ENCODE peak calls at places on chromosome 4, in five cellular contexts. U is astrocyte, A is fibroblast of lung, K is HFF-Myc, L is astrocyte of the cerebellum. Q is an unnamed sample.

GRCh38 chr4:87033902-87034301 is 99.1 kb downstream of the AFF1 start:
- DNase-seq in L (no peak), K (no peak), U (no peak), A (no peak), Q (no peak)

GRCh38 chr4:159175989-159176375 is 73.1 kb downstream of the RAPGEF2 start:
- DNase-seq in L (no peak), A (no peak), K (no peak), U (no peak), Q (no peak)

GRCh38 chr4:4762909-4763814 is 96.3 kb upstream of the MSX1 start:
- DNase-seq in U (peak), A (peak), K (peak), L (peak), Q (peak)

GRCh38 chr4:129428454-129428853 is 332.5 kb downstream of the C4orf33 start:
- DNase-seq in K (no peak), L (no peak), A (no peak), U (no peak), Q (no peak)

GRCh38 chr4:147824316-147824715 is 92.4 kb downstream of the ARHGAP10 start:
- DNase-seq in U (no peak), A (no peak), K (no peak), L (no peak), Q (no peak)

GRCh38 chr4:8028884-8029568 is 89.4 kb upstream of the AFAP1 start:
- DNase-seq in L (no peak), A (no peak), U (no peak), K (no peak), Q (no peak)

GRCh38 chr4:2867758-2868491 is 24.3 kb downstream of the ADD1 start:
- DNase-seq in A (peak), L (no peak), K (no peak), U (no peak), Q (peak)

GRCh38 chr4:80566203-80566872 is 230.8 kb downstream of the CFAP299 start:
- DNase-seq in K (no peak), U (no peak), L (no peak), A (no peak), Q (no peak)

GRCh38 chr4:38818441-38818976 is 13.9 kb upstream of the TLR1 start:
- DNase-seq in U (no peak), L (no peak), K (no peak), A (no peak), Q (no peak)

GRCh38 chr4:185204238-185204910 is 574 bp upstream of the CFAP97 start:
- DNase-seq in K (no peak), L (no peak), A (no peak), U (no peak), Q (no peak)

GRCh38 chr4:124445071-124445470 is 267.5 kb downstream of the ANKRD50 start:
- DNase-seq in A (no peak), L (no peak), K (no peak), U (no peak), Q (no peak)

GRCh38 chr4:81592698-81593097 is 121.0 kb upstream of the RASGEF1B start:
- DNase-seq in A (no peak), K (no peak), U (no peak), L (no peak), Q (no peak)

GRCh38 chr4:21949073-21949457 is 493 bp upstream of the KCNIP4 start:
- DNase-seq in A (peak), L (no peak), U (no peak), K (no peak), Q (peak)

GRCh38 chr4:6364581-6364980 is 94.9 kb downstream of the WFS1 start:
- DNase-seq in A (no peak), L (no peak), U (no peak), K (no peak), Q (no peak)

GRCh38 chr4:86942185-86942666 is 7.4 kb downstream of the AFF1 start:
- DNase-seq in A (peak), K (no peak), U (peak), L (no peak), Q (peak)

GRCh38 chr4:154528866-154529265 is 21.3 kb downstream of the PLRG1 start:
- DNase-seq in U (no peak), L (no peak), K (no peak), A (peak), Q (peak)

GRCh38 chr4:82745173-82745842 is 53.3 kb downstream of the SCD5 start:
- DNase-seq in A (peak), K (no peak), U (peak), L (peak), Q (no peak)

GRCh38 chr4:105657117-105657765 is 51.2 kb downstream of the INTS12 start:
- DNase-seq in L (peak), U (peak), K (no peak), A (peak), Q (peak)

GRCh38 chr4:8084031-8084660 is 74.5 kb downstream of the ABLIM2 start:
- DNase-seq in K (no peak), A (no peak), U (no peak), L (no peak), Q (no peak)

GRCh38 chr4:172007889-172008288 is 194.7 kb downstream of the GALNTL6 start:
- DNase-seq in U (no peak), L (no peak), K (no peak), A (no peak), Q (no peak)

GRCh38 chr4:6324999-6325790 is 55.5 kb downstream of the WFS1 start:
- DNase-seq in A (peak), L (no peak), K (no peak), U (peak), Q (no peak)

GRCh38 chr4:11428701-11429571 is at the start of gene HS3ST1:
- DNase-seq in L (no peak), A (peak), K (no peak), U (peak), Q (peak)

GRCh38 chr4:8394806-8395205 is 45.7 kb downstream of the ACOX3 start:
- DNase-seq in K (no peak), L (no peak), U (no peak), A (no peak), Q (no peak)

GRCh38 chr4:187396106-187396505 is 599.5 kb upstream of the ZFP42 start:
- DNase-seq in L (no peak), A (no peak), K (no peak), U (no peak), Q (no peak)

GRCh38 chr4:13178621-13179020 is 305.5 kb downstream of the RAB28 start:
- DNase-seq in U (no peak), A (no peak), L (no peak), K (no peak), Q (no peak)

GRCh38 chr4:80154547-80154933 is 42.8 kb upstream of the PRDM8 start:
- DNase-seq in K (no peak), U (no peak), L (no peak), A (no peak), Q (no peak)

GRCh38 chr4:158172558-158173258 is at the start of gene GASK1B:
- DNase-seq in L (peak), A (peak), U (peak), K (peak), Q (peak)

GRCh38 chr4:8876982-8877779 is 5.5 kb upstream of the HMX1 start:
- DNase-seq in A (no peak), U (no peak), L (no peak), K (no peak), Q (no peak)

GRCh38 chr4:138736362-138736761 is 279.2 kb upstream of the NOCT start:
- DNase-seq in K (no peak), U (peak), A (peak), L (peak), Q (peak)

GRCh38 chr4:183342541-183343533 is 20.6 kb upstream of the CLDN24 start:
- DNase-seq in A (no peak), K (no peak), L (no peak), U (no peak), Q (no peak)

GRCh38 chr4:14853186-14853946 is 148.9 kb upstream of the CPEB2 start:
- DNase-seq in A (peak), U (peak), L (peak), K (peak), Q (peak)

GRCh38 chr4:157221895-157222763 is 1.6 kb downstream of the GRIA2 start:
- DNase-seq in L (no peak), K (no peak), A (peak), U (peak), Q (no peak)

GRCh38 chr4:151355155-151355554 is 29.8 kb upstream of the SH3D19 start:
- DNase-seq in A (no peak), U (no peak), K (no peak), L (no peak), Q (no peak)

GRCh38 chr4:159101983-159102622 is 776 bp upstream of the RAPGEF2 start:
- DNase-seq in L (no peak), K (no peak), U (no peak), A (no peak), Q (no peak)

GRCh38 chr4:128130621-128131020 is 69.5 kb downstream of the LARP1B start:
- DNase-seq in A (peak), K (no peak), L (peak), U (peak), Q (peak)

GRCh38 chr4:54274786-54275503 is 45.9 kb downstream of the PDGFRA start:
- DNase-seq in U (no peak), K (no peak), A (no peak), L (no peak), Q (no peak)

GRCh38 chr4:54274264-54274663 is 45.2 kb downstream of the PDGFRA start:
- DNase-seq in A (no peak), U (no peak), K (no peak), L (no peak), Q (no peak)

GRCh38 chr4:54281060-54281781 is 52.1 kb downstream of the PDGFRA start:
- DNase-seq in U (peak), L (peak), A (peak), K (peak), Q (peak)

GRCh38 chr4:54277691-54278090 is 48.6 kb downstream of the PDGFRA start:
- DNase-seq in K (peak), L (peak), A (peak), U (peak), Q (peak)

GRCh38 chr4:54276633-54277426 is 47.7 kb downstream of the PDGFRA start:
- DNase-seq in L (no peak), K (no peak), U (peak), A (peak), Q (no peak)
- H3K4me3 ChIP-seq in L (no peak), K (no peak), U (peak), A (no peak), Q (no peak)

DNA sequence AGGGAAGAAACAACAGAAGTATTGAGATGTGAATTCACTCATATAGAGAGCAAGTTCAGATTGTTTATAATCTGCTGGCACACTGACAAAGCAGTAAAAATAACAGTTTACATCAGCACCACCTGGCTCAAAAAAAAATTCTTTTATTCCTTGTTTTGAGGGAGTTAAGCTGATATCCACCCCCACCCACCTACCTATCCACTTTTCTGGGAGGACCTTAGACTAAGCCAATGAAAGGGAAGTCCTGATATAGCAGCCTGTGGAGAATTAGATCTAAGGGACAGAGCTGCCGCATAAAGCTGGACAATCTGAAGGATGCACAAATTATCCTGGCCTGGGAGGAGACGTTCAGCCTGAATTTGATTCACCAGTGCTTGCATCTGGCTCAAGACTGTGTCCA is 264.5 kb downstream of the RCHY1 start:
- DNase-seq in A (no peak), L (no peak), U (no peak), K (no peak), Q (no peak)
- TF ChIP-seq CTCF in A (no peak), L (no peak), U (no peak), K (no peak), Q (no peak)

GRCh38 chr4:74039065-74039763 is 725 bp upstream of the CXCL3 start:
- DNase-seq in U (no peak), A (peak), L (no peak), K (no peak), Q (peak)
- H3K4me3 ChIP-seq in U (peak), A (peak), L (peak), K (peak), Q (peak)

DNA sequence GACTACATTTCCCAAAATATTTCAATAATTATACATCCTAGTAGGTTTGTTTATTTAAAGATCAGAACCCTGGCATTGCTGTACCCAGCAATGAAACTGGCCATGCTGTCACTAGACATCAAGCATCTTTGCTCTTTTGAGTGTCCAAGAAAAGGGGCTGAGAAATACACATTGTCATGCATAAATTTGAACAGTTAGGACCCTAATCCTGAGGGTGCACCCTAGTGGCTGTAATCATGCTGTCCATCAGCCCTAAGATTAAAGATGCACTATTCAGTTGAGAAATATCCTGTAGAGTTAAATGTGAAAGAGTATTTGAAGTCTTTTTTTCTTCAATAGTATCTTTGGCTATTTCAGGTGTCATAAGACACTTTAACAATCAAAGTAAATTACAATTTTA is 108.8 kb downstream of the NFKB1 start:
- DNase-seq in K (no peak), L (no peak), U (no peak), A (no peak), Q (peak)
- TF ChIP-seq CTCF in K (peak), L (peak), U (peak), A (peak), Q (peak)

GRCh38 chr4:113445286-113445685 is 316.3 kb downstream of the CAMK2D start:
- DNase-seq in L (peak), U (peak), A (peak), K (peak), Q (peak)
- H3K4me3 ChIP-seq in L (no peak), U (no peak), A (peak), K (no peak), Q (no peak)

GRCh38 chr4:163048447-163048846 is 118.2 kb downstream of the NAF1 start:
- DNase-seq in A (peak), U (peak), K (no peak), L (peak), Q (peak)
- TF ChIP-seq CTCF in A (peak), U (peak), K (peak), L (peak), Q (peak)

GRCh38 chr4:143335979-143336827 is 473 bp upstream of the GAB1 start:
- DNase-seq in L (peak), K (peak), A (peak), U (peak), Q (peak)

GRCh38 chr4:143336828-143337599 is at the start of gene GAB1:
- DNase-seq in L (peak), K (no peak), U (peak), A (peak), Q (peak)

GRCh38 chr4:143339497-143339896 is 2.8 kb downstream of the GAB1 start:
- DNase-seq in A (no peak), L (no peak), K (no peak), U (no peak), Q (no peak)

GRCh38 chr4:143337600-143338287 is 1.1 kb downstream of the GAB1 start:
- DNase-seq in U (peak), K (no peak), L (peak), A (peak), Q (peak)

GRCh38 chr4:143338313-143338712 is 1.6 kb downstream of the GAB1 start:
- DNase-seq in K (no peak), A (no peak), L (no peak), U (no peak), Q (no peak)
- H3K4me3 ChIP-seq in K (peak), A (peak), L (peak), U (peak), Q (peak)

GRCh38 chr4:176191974-176192373 is 3.4 kb downstream of the SPATA4 start:
- DNase-seq in U (peak), A (peak), K (no peak), L (no peak), Q (no peak)
- TF ChIP-seq CTCF in U (no peak), A (no peak), K (no peak), L (no peak), Q (no peak)

DNA sequence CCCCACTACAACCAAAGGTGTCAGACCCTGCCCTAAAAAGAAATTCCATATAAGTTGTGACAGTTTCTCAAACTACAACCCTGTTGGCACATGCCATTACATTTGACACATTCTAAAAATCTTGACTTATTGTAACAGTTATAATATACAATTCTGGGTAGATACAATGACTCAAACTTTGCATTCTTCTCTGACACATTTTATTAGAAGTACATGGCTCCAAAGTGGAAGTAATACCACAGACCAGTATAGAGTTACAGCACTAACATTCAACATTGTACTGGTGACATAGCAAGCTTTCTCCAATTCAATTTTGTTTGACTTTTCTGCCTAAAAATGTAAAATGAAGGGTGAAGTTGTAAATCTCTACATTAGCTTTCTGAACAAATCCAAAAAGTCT is 196.6 kb upstream of the ETNPPL start:
- DNase-seq in L (no peak), K (no peak), U (peak), A (peak), Q (no peak)
- H3K4me3 ChIP-seq in L (no peak), K (no peak), U (no peak), A (no peak), Q (no peak)

DNA sequence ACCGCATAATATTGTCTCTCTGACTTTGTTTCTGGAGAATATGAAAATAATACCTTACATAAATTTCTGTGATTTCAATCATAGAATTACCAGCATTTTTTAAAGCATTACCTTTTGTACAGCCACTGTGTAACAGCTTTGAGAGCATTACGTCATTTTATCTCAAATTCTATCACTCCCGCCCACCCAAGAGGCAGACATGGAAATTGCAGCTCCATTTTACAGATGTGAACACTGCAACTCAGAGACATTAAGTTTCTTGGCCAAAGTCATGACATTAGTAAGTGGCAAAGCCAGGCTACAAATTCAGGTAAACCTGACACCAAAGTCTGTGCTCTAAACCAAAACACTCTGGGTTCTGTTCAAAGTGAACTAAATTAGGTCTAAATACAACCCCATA is 33.6 kb upstream of the KDR start:
- DNase-seq in L (no peak), U (no peak), A (no peak), K (no peak), Q (no peak)
- TF ChIP-seq CTCF in L (no peak), U (peak), A (peak), K (no peak), Q (peak)